ENCODE peak calls at places on chromosomes 11 and 22, in eight cellular contexts. H is mammary epithelial cell, Z is IMR-90, A is neural progenitor cell, V is endodermal cell, B is H9, L is HCT116, U is SK-N-SH. C is an unnamed sample.

GRCh38 chr11:127639916-127640315 is 639.3 kb upstream of the KIRREL3 start:
- DNase-seq in A (no peak), L (no peak), V (no peak), H (peak), B (no peak), U (no peak), Z (peak), C (peak)

GRCh38 chr22:19109198-19110063 is 12.8 kb downstream of the DGCR2 start:
- DNase-seq in B (no peak), H (peak), V (no peak), U (no peak), Z (peak), L (no peak), A (no peak), C (no peak)

GRCh38 chr11:114559425-114560310 is at the start of gene NXPE1:
- DNase-seq in U (no peak), V (no peak), B (no peak), L (no peak), H (no peak), A (no peak), Z (no peak), C (no peak)

GRCh38 chr22:39290248-39290720 is 29.1 kb downstream of the RPL3 start:
- DNase-seq in L (peak), H (peak), A (no peak), U (no peak), Z (no peak), B (no peak), V (no peak), C (peak)

GRCh38 chr11:67345949-67346819 is 7.2 kb downstream of the POLD4 start:
- DNase-seq in L (peak), U (peak), H (peak), A (peak), V (peak), Z (peak), B (no peak), C (peak)

GRCh38 chr11:74388678-74389327 is 9.4 kb downstream of the PGM2L1 start:
- DNase-seq in H (peak), B (peak), V (peak), A (peak), Z (peak), U (peak), L (no peak), C (peak)

GRCh38 chr11:2216400-2217064 is 44.9 kb upstream of the TH start:
- DNase-seq in V (no peak), A (no peak), U (peak), H (no peak), B (no peak), L (no peak), Z (no peak), C (no peak)

GRCh38 chr22:17742528-17742902 is 31.8 kb downstream of the BID start:
- DNase-seq in U (peak), H (peak), L (peak), V (peak), Z (peak), B (peak), A (peak), C (peak)

GRCh38 chr11:20048246-20048645 is 112.0 kb downstream of the DBX1 start:
- DNase-seq in U (no peak), B (no peak), Z (peak), A (no peak), V (no peak), H (no peak), L (no peak), C (no peak)

GRCh38 chr22:20258584-20259335 is 9.4 kb downstream of the RTN4R start:
- DNase-seq in B (no peak), U (peak), V (no peak), A (no peak), L (no peak), H (no peak), Z (no peak), C (no peak)

GRCh38 chr11:87573708-87574107 is 536.0 kb downstream of the TMEM135 start:
- DNase-seq in Z (no peak), H (no peak), L (no peak), A (no peak), B (no peak), U (no peak), V (no peak), C (no peak)

GRCh38 chr11:73151371-73151870 is 9.3 kb upstream of the FCHSD2 start:
- DNase-seq in U (no peak), V (no peak), L (no peak), B (no peak), A (no peak), H (no peak), Z (no peak), C (no peak)

GRCh38 chr22:50182176-50183081 is 3.3 kb upstream of the TRABD start:
- DNase-seq in V (no peak), U (no peak), H (no peak), L (no peak), A (no peak), Z (no peak), B (no peak), C (no peak)

GRCh38 chr22:39545310-39546063 is 12.9 kb upstream of the RPS19BP1 start:
- DNase-seq in U (no peak), A (peak), Z (no peak), L (no peak), B (peak), V (peak), H (peak), C (no peak)

GRCh38 chr11:44840526-44840925 is 110.2 kb downstream of the TP53I11 start:
- DNase-seq in B (no peak), V (no peak), H (peak), A (no peak), U (peak), L (no peak), Z (no peak), C (no peak)

GRCh38 chr11:117614695-117615094 is 182.3 kb downstream of the DSCAML1 start:
- DNase-seq in L (no peak), V (peak), B (peak), A (peak), H (no peak), U (no peak), Z (no peak), C (no peak)

GRCh38 chr11:75851203-75851602 is 36.2 kb downstream of the UVRAG start:
- DNase-seq in B (no peak), L (no peak), V (no peak), A (no peak), U (no peak), Z (no peak), H (no peak), C (no peak)

GRCh38 chr11:20013346-20014066 is 146.8 kb downstream of the DBX1 start:
- DNase-seq in H (peak), U (no peak), Z (peak), L (no peak), A (no peak), B (no peak), V (no peak), C (peak)

GRCh38 chr11:76217653-76218160 is 11.4 kb upstream of the WNT11 start:
- DNase-seq in A (no peak), H (no peak), V (no peak), L (no peak), B (no peak), Z (no peak), U (no peak), C (no peak)

GRCh38 chr11:2099523-2100316 is 39.5 kb downstream of the IGF2 start:
- DNase-seq in Z (no peak), H (peak), B (peak), U (peak), A (no peak), V (peak), L (no peak), C (peak)

GRCh38 chr22:37564111-37564711 is 3.9 kb downstream of the CDC42EP1 start:
- DNase-seq in B (no peak), L (no peak), Z (peak), A (no peak), U (no peak), H (no peak), V (no peak), C (no peak)

GRCh38 chr11:117710211-117710610 is 86.8 kb downstream of the DSCAML1 start:
- DNase-seq in A (no peak), V (no peak), H (no peak), Z (no peak), U (no peak), B (no peak), L (no peak), C (no peak)

GRCh38 chr22:29726512-29727247 is 6.9 kb downstream of the CABP7 start:
- DNase-seq in V (no peak), H (no peak), B (no peak), A (no peak), L (no peak), U (no peak), Z (no peak), C (no peak)

GRCh38 chr11:111937859-111938258 is 716 bp downstream of the DIXDC1 start:
- DNase-seq in V (no peak), B (no peak), A (peak), Z (no peak), H (no peak), L (no peak), U (peak), C (no peak)

GRCh38 chr11:111939836-111940604 is 2.9 kb downstream of the DIXDC1 start:
- DNase-seq in B (no peak), L (no peak), A (no peak), V (no peak), H (peak), Z (peak), U (peak), C (peak)

GRCh38 chr11:111937461-111937769 is 272 bp downstream of the DIXDC1 start:
- DNase-seq in B (no peak), Z (no peak), U (no peak), H (no peak), V (no peak), L (no peak), A (no peak), C (no peak)

GRCh38 chr11:111936045-111936400 is 1.1 kb upstream of the DIXDC1 start:
- DNase-seq in H (no peak), V (peak), Z (peak), U (no peak), A (no peak), B (no peak), L (no peak), C (no peak)

DNA sequence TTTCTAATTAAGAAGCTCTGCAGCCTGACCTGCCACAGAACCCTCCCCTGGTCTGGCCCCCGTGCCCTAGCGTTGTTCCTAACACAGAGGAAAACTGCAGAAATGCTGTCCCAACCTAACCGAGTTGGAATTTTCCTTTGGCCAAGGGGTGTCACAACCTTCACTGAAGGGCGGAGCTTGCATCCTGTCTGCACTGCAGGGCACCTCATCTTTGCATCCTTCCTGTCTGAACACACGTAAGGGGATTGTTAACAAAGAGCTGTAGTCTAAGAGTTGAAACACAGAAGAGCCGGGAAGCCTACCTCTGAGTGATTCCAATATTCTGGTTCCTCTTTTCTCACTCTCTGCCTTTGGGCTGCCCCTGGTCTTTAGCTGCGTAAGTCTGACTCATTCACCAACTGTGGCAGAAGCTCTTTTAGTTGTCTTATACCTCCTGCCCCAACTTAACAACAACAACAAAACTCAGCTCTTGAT is 1.6 kb downstream of the DIXDC1 start:
- DNase-seq in Z (peak), U (peak), V (peak), A (peak), B (peak), L (no peak), H (peak), C (peak)
- H3K9ac ChIP-seq in Z (peak), U (peak), V (no peak), A (no peak), B (no peak), L (no peak), H (no peak), C (no peak)

GRCh38 chr11:64450168-64450560 is 91.2 kb downstream of the RPS6KA4 start:
- DNase-seq in V (no peak), H (no peak), Z (no peak), B (peak), L (no peak), U (no peak), A (no peak), C (no peak)

GRCh38 chr11:64445651-64446050 is 86.7 kb downstream of the RPS6KA4 start:
- DNase-seq in Z (no peak), V (no peak), H (no peak), L (no peak), U (no peak), B (no peak), A (no peak), C (no peak)

GRCh38 chr11:64449381-64450167 is 90.6 kb downstream of the RPS6KA4 start:
- DNase-seq in V (peak), Z (peak), A (peak), U (peak), L (peak), B (peak), H (peak), C (peak)

GRCh38 chr11:64448599-64449380 is 89.8 kb downstream of the RPS6KA4 start:
- DNase-seq in Z (peak), A (peak), L (peak), V (peak), U (peak), B (peak), H (peak), C (peak)

GRCh38 chr11:64447717-64448598 is 89.0 kb downstream of the RPS6KA4 start:
- DNase-seq in Z (peak), U (peak), H (no peak), V (peak), A (no peak), L (no peak), B (peak), C (peak)
- H3K9ac ChIP-seq in Z (no peak), U (no peak), H (no peak), V (no peak), A (no peak), L (peak), B (no peak), C (no peak)

DNA sequence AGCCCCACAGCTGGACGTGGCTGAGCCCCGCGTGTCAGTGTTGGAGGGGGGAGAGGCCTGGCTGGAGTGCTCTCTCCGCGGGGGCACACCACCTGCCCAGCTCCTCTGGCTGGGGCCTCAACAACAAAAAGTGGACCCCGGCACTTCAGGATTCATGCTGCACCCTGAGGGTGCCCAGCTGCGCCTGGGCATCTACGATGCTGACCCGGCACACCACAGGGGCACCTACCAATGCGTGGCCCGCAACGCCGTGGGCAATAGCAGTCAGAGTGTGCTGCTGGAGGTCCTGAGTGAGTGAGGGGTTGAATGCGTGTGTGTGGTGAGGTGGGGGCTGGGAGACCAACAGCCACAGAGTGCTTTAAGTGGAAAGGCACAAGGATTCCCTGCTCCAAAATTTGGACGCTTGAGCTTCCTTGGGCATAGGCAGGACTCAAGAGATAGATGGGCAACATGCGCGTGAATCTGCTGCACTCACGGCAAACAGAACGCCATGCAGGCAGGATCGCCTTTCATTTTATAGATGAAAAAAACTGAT is 7.6 kb downstream of the VSIG10L2 start:
- DNase-seq in Z (no peak), H (no peak), V (no peak), A (no peak), L (no peak), U (no peak), B (no peak), C (no peak)
- H3K9ac ChIP-seq in Z (no peak), H (no peak), V (no peak), A (no peak), L (no peak), U (no peak), B (no peak), C (no peak)

DNA sequence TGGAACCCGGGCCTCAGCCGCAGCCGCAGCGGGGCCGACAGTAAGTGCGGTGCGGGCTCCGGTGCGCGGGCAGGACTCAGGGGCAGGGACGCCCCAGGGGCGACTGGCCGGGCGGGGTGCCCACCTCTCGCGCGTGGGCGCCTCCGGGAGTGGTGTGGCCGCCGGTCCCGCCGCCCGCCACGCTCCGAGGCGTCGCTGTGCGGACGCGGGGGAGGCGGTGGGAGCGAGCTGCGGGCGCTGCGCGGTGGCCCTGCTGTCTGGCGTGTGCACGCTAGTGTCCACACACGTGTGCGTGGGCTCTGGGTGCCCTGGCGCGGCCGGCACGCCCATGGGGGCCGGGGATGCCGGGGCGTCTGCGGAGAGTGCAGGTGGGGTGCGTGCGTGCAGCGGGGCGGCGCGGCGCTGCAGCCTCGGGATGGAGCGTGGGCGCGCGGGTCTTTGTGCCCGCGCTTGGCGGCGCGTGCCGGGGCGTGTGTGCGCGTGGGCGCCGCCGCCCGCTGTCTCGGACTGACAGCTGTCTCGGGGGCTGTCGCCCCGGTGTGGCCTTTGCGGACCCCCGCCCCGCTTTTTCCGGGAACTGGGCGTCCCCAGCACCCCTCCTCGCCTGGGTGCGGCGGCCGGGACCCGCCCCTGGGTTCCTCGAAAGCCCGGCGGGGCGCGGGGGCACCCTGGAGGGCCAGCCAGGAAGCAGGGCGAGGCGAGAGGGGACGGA is 800 bp downstream of the KCNK4 start:
- DNase-seq in V (no peak), H (no peak), U (peak), L (no peak), B (no peak), Z (no peak), A (no peak), C (no peak)
- H3K9ac ChIP-seq in V (no peak), H (no peak), U (no peak), L (no peak), B (no peak), Z (no peak), A (no peak), C (no peak)

DNA sequence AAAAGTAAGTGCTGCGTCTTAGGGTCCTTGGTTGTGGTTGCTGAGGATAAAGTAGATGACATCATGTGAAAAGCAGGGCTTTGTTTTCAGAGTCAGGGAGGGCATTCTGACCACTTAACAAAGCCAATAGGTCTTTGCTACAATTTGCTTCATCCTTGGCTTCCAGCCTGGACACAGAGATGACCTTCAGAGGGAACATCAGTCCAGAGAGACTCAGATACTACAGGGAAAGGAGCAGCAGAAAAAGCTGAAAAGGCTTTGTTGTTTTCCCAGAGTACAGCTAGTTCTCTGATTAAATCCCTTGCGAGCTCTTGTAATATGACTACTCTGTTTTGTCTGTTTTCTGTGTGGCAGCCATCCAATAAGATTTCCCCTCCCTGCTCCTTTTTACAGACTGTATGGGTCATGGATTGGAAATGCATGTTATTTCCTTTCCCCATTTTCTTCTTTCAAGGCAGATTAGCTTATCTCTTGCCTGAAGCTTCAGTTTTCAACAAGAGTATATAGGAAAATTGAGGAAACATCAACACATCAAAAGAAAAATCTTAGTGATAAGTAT is 31.9 kb downstream of the ATG13 start:
- DNase-seq in V (no peak), L (no peak), A (peak), U (peak), B (no peak), H (peak), Z (peak), C (peak)
- H3K9ac ChIP-seq in V (no peak), L (no peak), A (no peak), U (peak), B (no peak), H (no peak), Z (peak), C (no peak)

GRCh38 chr11:58358969-58359368 is at the start of gene OR5B17:
- DNase-seq in V (no peak), L (no peak), Z (no peak), U (no peak), B (no peak), A (no peak), H (no peak), C (no peak)
- H3K9ac ChIP-seq in V (no peak), L (no peak), Z (no peak), U (no peak), B (no peak), A (no peak), H (no peak), C (no peak)

C was measured in PC-3.